ENCODE peak calls at places on chromosomes 5 and 9, in five cellular contexts. H is fibroblast of the aortic adventitia; B is AG08396; T is activated T-cell treated with anti-CD3 and anti-CD28 coated beads, Interleukin-2, amount 50 U/mL, for 4 hours; G is spleen. M is an unnamed sample.

GRCh38 chr9:78676623-78677022 is 379.7 kb downstream of the PSAT1 start:
- DNase-seq in H (peak; percentile 12), B (peak; percentile 13), T (no peak), G (no peak), M (no peak)

GRCh38 chr5:62144395-62145022 is 161.5 kb upstream of the KIF2A start:
- DNase-seq in H (peak; percentile 52), B (no peak), T (no peak), G (no peak), M (no peak)

GRCh38 chr5:157046041-157046440 is 12.9 kb downstream of the HAVCR1 start:
- DNase-seq in H (no peak), B (no peak), T (no peak), G (no peak), M (no peak)

GRCh38 chr9:80605129-80605528 is 1033.4 kb downstream of the TLE4 start:
- DNase-seq in H (peak; percentile 57), B (peak; percentile 7), T (no peak), G (no peak), M (no peak)

GRCh38 chr9:75185585-75186170 is 97.4 kb downstream of the OSTF1 start:
- DNase-seq in H (peak; percentile 18), B (no peak), T (peak; percentile 30), G (peak; percentile 78), M (peak; percentile 34)

GRCh38 chr9:96122756-96123155 is 179.2 kb downstream of the HSD17B3 start:
- DNase-seq in H (peak; percentile 37), B (peak; percentile 33), T (no peak), G (no peak), M (no peak)

GRCh38 chr5:177476531-177477233 is 3.2 kb upstream of the DBN1 start:
- DNase-seq in H (peak; percentile 95), B (peak; percentile 85), T (no peak), G (no peak), M (no peak)

GRCh38 chr9:129317179-129318011 is 139.3 kb upstream of the IER5L start:
- DNase-seq in H (peak; percentile 52), B (no peak), T (no peak), G (peak; percentile 62), M (no peak)

GRCh38 chr9:87606921-87607521 is 109.4 kb downstream of the DAPK1 start:
- DNase-seq in H (peak; percentile 84), B (peak; percentile 19), T (no peak), G (no peak), M (no peak)

GRCh38 chr5:75534734-75535133 is 23.0 kb downstream of the POLK start:
- DNase-seq in H (no peak), B (no peak), T (no peak), G (no peak), M (no peak)

GRCh38 chr5:74578356-74579044 is 62.0 kb downstream of the ENC1 start:
- DNase-seq in H (no peak), B (no peak), T (no peak), G (no peak), M (no peak)

GRCh38 chr5:146744358-146744757 is 134.2 kb downstream of the PPP2R2B start:
- DNase-seq in H (peak; percentile 77), B (peak; percentile 7), T (no peak), G (no peak), M (no peak)

GRCh38 chr5:162683280-162683679 is 615.7 kb downstream of the GABRG2 start:
- DNase-seq in H (no peak), B (no peak), T (no peak), G (no peak), M (no peak)

GRCh38 chr5:96651047-96651446 is 11.1 kb upstream of the CAST start:
- DNase-seq in H (no peak), B (no peak), T (no peak), G (no peak), M (no peak)

GRCh38 chr5:139647406-139648204 is 544 bp upstream of the CXXC5 start:
- DNase-seq in H (no peak), B (no peak), T (no peak), G (no peak), M (no peak)

GRCh38 chr9:128877852-128878251 is 3.9 kb downstream of the KYAT1 start:
- DNase-seq in H (no peak), B (no peak), T (no peak), G (no peak), M (no peak)

GRCh38 chr5:115147052-115147451 is 22.7 kb downstream of the TRIM36 start:
- DNase-seq in H (no peak), B (no peak), T (no peak), G (no peak), M (no peak)

GRCh38 chr5:139856694-139857093 is 61.1 kb downstream of the PSD2 start:
- DNase-seq in H (no peak), B (no peak), T (no peak), G (peak; percentile 57), M (no peak)

GRCh38 chr5:946720-947625 is 54.3 kb downstream of the TRIP13 start:
- DNase-seq in H (no peak), B (no peak), T (peak; percentile 1), G (peak; percentile 71), M (no peak)

GRCh38 chr5:149611327-149611726 is 30.0 kb downstream of the ARHGEF37 start:
- DNase-seq in H (peak; percentile 38), B (peak; percentile 76), T (no peak), G (no peak), M (no peak)

GRCh38 chr9:101369286-101369685 is 15.5 kb downstream of the BAAT start:
- DNase-seq in H (peak; percentile 41), B (no peak), T (no peak), G (no peak), M (no peak)

GRCh38 chr5:145978171-145978570 is 41.8 kb downstream of the SH3RF2 start:
- DNase-seq in H (no peak), B (no peak), T (no peak), G (no peak), M (no peak)

GRCh38 chr5:74311961-74312360 is 328.6 kb downstream of the ENC1 start:
- DNase-seq in H (peak; percentile 63), B (no peak), T (no peak), G (no peak), M (no peak)

GRCh38 chr5:122153230-122153629 is 23.9 kb downstream of the ZNF474 start:
- DNase-seq in H (peak; percentile 89), B (no peak), T (no peak), G (no peak), M (no peak)

GRCh38 chr9:107587175-107587963 is 97.8 kb upstream of the KLF4 start:
- DNase-seq in H (no peak), B (no peak), T (no peak), G (peak; percentile 88), M (no peak)

GRCh38 chr5:77776606-77777206 is 567 bp upstream of the TBCA start:
- DNase-seq in H (no peak), B (no peak), T (no peak), G (no peak), M (no peak)

GRCh38 chr5:176866913-176867312 is 32.2 kb downstream of the HK3 start:
- DNase-seq in H (no peak), B (no peak), T (no peak), G (no peak), M (no peak)

GRCh38 chr9:37746448-37747270 is 6.9 kb upstream of the TRMT10B start:
- DNase-seq in H (no peak), B (peak; percentile 71), T (no peak), G (no peak), M (no peak)

GRCh38 chr9:76896035-76896434 is 9.9 kb downstream of the PRUNE2 start:
- DNase-seq in H (no peak), B (no peak), T (no peak), G (no peak), M (no peak)

GRCh38 chr5:168364738-168365550 is 73.5 kb downstream of the WWC1 start:
- DNase-seq in H (peak; percentile 49), B (peak; percentile 33), T (no peak), G (no peak), M (no peak)

GRCh38 chr9:128712451-128713410 is 10.4 kb downstream of the PKN3 start:
- DNase-seq in H (no peak), B (no peak), T (no peak), G (peak; percentile 63), M (no peak)

GRCh38 chr9:83642784-83643183 is 19.8 kb downstream of the IDNK start:
- DNase-seq in H (no peak), B (no peak), T (no peak), G (no peak), M (no peak)

GRCh38 chr5:107661038-107661649 is 9.6 kb downstream of the EFNA5 start:
- DNase-seq in H (no peak), B (no peak), T (no peak), G (no peak), M (no peak)

GRCh38 chr5:175384724-175385552 is 59.0 kb downstream of the DRD1 start:
- DNase-seq in H (no peak), B (no peak), T (no peak), G (no peak), M (no peak)

GRCh38 chr5:159511570-159511969 is 181.3 kb upstream of the IL12B start:
- DNase-seq in H (no peak), B (no peak), T (no peak), G (no peak), M (no peak)

GRCh38 chr9:130258999-130259398 is 6.6 kb upstream of the HMCN2 start:
- DNase-seq in H (no peak), B (no peak), T (no peak), G (no peak), M (no peak)